ENCODE peak calls at places on chromosomes 6 and 20, in seven cellular contexts. L is G401; O is GM12865; X is Caki2; P is stimulated activated CD8-positive, alpha-beta memory T cell treated with anti-CD3 and anti-CD28 coated beads, Interleukin-2, amount 100 ng/mL, for 1 hour; T is stomach; V is HT1080. W is an unnamed sample.

GRCh38 chr20:420721-421574 is 12.8 kb downstream of the RBCK1 start:
- DNase-seq in X (no peak), O (peak), V (no peak), P (no peak), T (peak), L (no peak), W (no peak)

GRCh38 chr20:13930246-13930645 is 60.2 kb downstream of the SEL1L2 start:
- DNase-seq in T (no peak), O (peak), L (no peak), V (peak), P (no peak), X (no peak), W (no peak)

GRCh38 chr6:44430322-44430721 is 42.8 kb downstream of the CDC5L start:
- DNase-seq in L (no peak), T (no peak), P (no peak), O (no peak), V (peak), X (no peak), W (no peak)

GRCh38 chr6:6969761-6970223 is 138.0 kb upstream of the RREB1 start:
- DNase-seq in V (peak), L (no peak), O (no peak), X (peak), P (no peak), T (peak), W (no peak)

GRCh38 chr20:10079964-10080363 is 45.2 kb downstream of the ANKEF1 start:
- DNase-seq in T (no peak), L (no peak), O (no peak), V (peak), P (no peak), X (no peak), W (peak)

GRCh38 chr6:153595903-153596302 is 443.1 kb upstream of the OPRM1 start:
- DNase-seq in T (no peak), X (no peak), L (no peak), P (no peak), V (peak), O (no peak), W (no peak)

GRCh38 chr6:16007146-16007545 is 121.7 kb upstream of the MYLIP start:
- DNase-seq in X (no peak), O (no peak), L (no peak), P (no peak), V (no peak), T (no peak), W (no peak)

GRCh38 chr6:96826865-96827264 is 10.4 kb downstream of the GPR63 start:
- DNase-seq in V (no peak), O (no peak), L (no peak), P (no peak), T (no peak), X (no peak), W (no peak)

GRCh38 chr6:2285510-2285909 is 40.1 kb upstream of the GMDS start:
- DNase-seq in X (no peak), V (no peak), P (no peak), O (no peak), L (no peak), T (no peak), W (no peak)

GRCh38 chr20:22827916-22828315 is 207.2 kb upstream of the SSTR4 start:
- DNase-seq in O (no peak), X (no peak), L (no peak), P (no peak), V (no peak), T (no peak), W (no peak)

GRCh38 chr6:139640453-139640852 is 266.0 kb upstream of the CITED2 start:
- DNase-seq in V (no peak), O (peak), T (no peak), X (no peak), L (no peak), P (no peak), W (no peak)

GRCh38 chr6:40348591-40348990 is 238.6 kb downstream of the LRFN2 start:
- DNase-seq in V (no peak), O (no peak), X (no peak), L (no peak), T (no peak), P (no peak), W (no peak)

GRCh38 chr6:46437671-46438221 is 53.5 kb downstream of the RCAN2 start:
- DNase-seq in L (peak), P (no peak), V (no peak), T (no peak), O (no peak), X (no peak), W (peak)

GRCh38 chr6:108902389-108902792 is 54.2 kb downstream of the ARMC2 start:
- DNase-seq in P (no peak), T (no peak), X (no peak), L (no peak), O (no peak), V (peak), W (no peak)

W was measured in hepatic stellate cell.